ENCODE peak calls at places on chromosomes 13 and 19, in ten cellular contexts. K, B, N, T, L, W, P, Q, Y and A are unnamed samples.

GRCh38 chr19:12665646-12666304 is 767 bp downstream of the MAN2B1 start:
- DNase-seq in P (no peak), W (no peak), L (no peak), B (no peak), N (no peak), K (peak; percentile 40), Q (no peak), T (no peak), Y (no peak), A (no peak)

GRCh38 chr13:110006304-110006703 is 219.9 kb upstream of the IRS2 start:
- DNase-seq in K (peak; percentile 76), B (no peak), L (peak; percentile 93), Q (no peak), N (no peak), Y (peak; percentile 59), W (no peak), T (no peak), P (no peak), A (peak; percentile 83)

GRCh38 chr13:62014299-62014698 is 598.6 kb upstream of the PCDH20 start:
- DNase-seq in P (no peak), K (no peak), L (no peak), N (no peak), Q (peak; percentile 38), B (no peak), Y (peak; percentile 6), W (no peak), T (no peak), A (no peak)

GRCh38 chr13:65540064-65540635 is 1690.0 kb downstream of the PCDH9 start:
- DNase-seq in B (no peak), W (no peak), T (no peak), Q (no peak), N (no peak), P (no peak), K (no peak), L (no peak), Y (no peak), A (peak; percentile 14)

GRCh38 chr19:35932291-35932936 is 3.8 kb upstream of the LRFN3 start:
- DNase-seq in Y (no peak), P (no peak), W (no peak), T (no peak), N (no peak), K (no peak), L (no peak), B (no peak), Q (peak; percentile 68), A (no peak)

GRCh38 chr13:62704795-62705329 is 1289.2 kb upstream of the PCDH20 start:
- DNase-seq in P (no peak), T (no peak), Q (no peak), L (no peak), K (no peak), W (no peak), B (no peak), Y (no peak), N (no peak), A (no peak)

GRCh38 chr13:95756072-95756471 is 79.1 kb downstream of the DNAJC3 start:
- DNase-seq in L (no peak), B (no peak), W (no peak), P (no peak), Q (no peak), N (no peak), T (no peak), K (no peak), Y (peak; percentile 37), A (no peak)

GRCh38 chr13:105817498-105817897 is 718.0 kb downstream of the EFNB2 start:
- DNase-seq in W (no peak), N (no peak), P (no peak), L (peak; percentile 20), B (no peak), T (no peak), K (no peak), Y (no peak), Q (no peak), A (no peak)

GRCh38 chr19:40216777-40217026 is 1.5 kb downstream of the TTC9B start:
- DNase-seq in N (no peak), T (no peak), Y (no peak), W (no peak), B (no peak), L (peak; percentile 9), K (no peak), P (no peak), Q (no peak), A (no peak)

GRCh38 chr13:68888832-68889231 is 1218.8 kb upstream of the ATXN8OS start:
- DNase-seq in N (no peak), Q (no peak), Y (no peak), W (no peak), L (peak; percentile 1), T (no peak), B (no peak), P (no peak), K (no peak), A (no peak)

GRCh38 chr19:16328824-16329482 is 4.3 kb downstream of the KLF2 start:
- DNase-seq in P (peak; percentile 59), L (no peak), B (peak; percentile 74), W (no peak), K (peak; percentile 58), N (no peak), T (peak; percentile 48), Q (no peak), Y (no peak), A (no peak)

GRCh38 chr13:35926859-35927530 is 204.2 kb downstream of the DCLK1 start:
- DNase-seq in W (no peak), P (no peak), Q (no peak), B (no peak), K (peak; percentile 28), Y (peak; percentile 17), L (no peak), N (no peak), T (no peak), A (no peak)

GRCh38 chr13:76886292-76887061 is at the start of gene KCTD12:
- DNase-seq in Q (peak; percentile 82), K (peak; percentile 92), T (peak; percentile 94), N (peak; percentile 93), Y (peak; percentile 94), B (peak; percentile 68), P (peak; percentile 65), L (peak; percentile 78), W (peak; percentile 67), A (peak; percentile 74)

GRCh38 chr13:33188093-33188882 is 97.3 kb downstream of the STARD13 start:
- DNase-seq in Q (no peak), N (no peak), T (no peak), B (no peak), Y (peak; percentile 46), W (no peak), K (peak; percentile 30), P (no peak), L (no peak), A (peak; percentile 66)
- H3K4me1 ChIP-seq in Q (peaks cover 18% of the 10 kb centered on the region), N (peaks cover 99% of the 10 kb centered on the region), T (peaks cover 45% of the 10 kb centered on the region), B (no peaks in the 10 kb centered on the region), Y (no peaks in the 10 kb centered on the region), W (no peaks in the 10 kb centered on the region), K (peaks cover 58% of the 10 kb centered on the region), P (no peaks in the 10 kb centered on the region), L (peaks cover 13% of the 10 kb centered on the region), A (peaks cover 71% of the 10 kb centered on the region)

DNA sequence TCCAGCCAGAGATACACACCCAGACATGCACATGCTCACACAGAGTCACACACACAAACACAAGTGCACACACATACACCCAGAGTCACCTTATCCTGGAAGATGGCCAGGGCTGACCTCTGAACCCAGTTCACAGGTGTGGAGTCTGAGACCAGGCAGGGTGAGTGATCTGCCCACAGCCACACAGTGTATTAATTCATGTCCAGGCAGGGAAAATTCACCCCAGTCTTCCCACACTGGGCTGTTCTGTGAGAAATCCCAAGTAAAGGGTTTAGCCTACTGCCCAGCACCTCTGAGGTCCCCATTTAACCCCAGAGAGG is 2.0 kb downstream of the POU2F2 start:
- DNase-seq in P (no peak), W (no peak), T (no peak), K (no peak), Q (no peak), Y (no peak), N (no peak), L (peak; percentile 32), B (no peak), A (no peak)
- H3K4me1 ChIP-seq in P (peaks cover 87% of the 10 kb centered on the region), W (peaks cover 66% of the 10 kb centered on the region), T (peaks cover 17% of the 10 kb centered on the region), K (peaks cover 33% of the 10 kb centered on the region), Q (peaks cover 10% of the 10 kb centered on the region), Y (no peaks in the 10 kb centered on the region), N (peaks cover 15% of the 10 kb centered on the region), L (peaks cover 33% of the 10 kb centered on the region), B (peaks cover 66% of the 10 kb centered on the region), A (peaks cover 22% of the 10 kb centered on the region)

GRCh38 chr13:38830442-38831045 is 143.7 kb downstream of the FREM2 start:
- DNase-seq in P (no peak), K (no peak), Q (no peak), W (no peak), Y (no peak), B (no peak), N (no peak), T (no peak), L (no peak), A (no peak)
- H3K4me1 ChIP-seq in P (no peaks in the 10 kb centered on the region), K (no peaks in the 10 kb centered on the region), Q (no peaks in the 10 kb centered on the region), W (no peaks in the 10 kb centered on the region), Y (no peaks in the 10 kb centered on the region), B (no peaks in the 10 kb centered on the region), N (no peaks in the 10 kb centered on the region), T (no peaks in the 10 kb centered on the region), L (no peaks in the 10 kb centered on the region), A (no peaks in the 10 kb centered on the region)

GRCh38 chr19:48631254-48631653 is 5.9 kb downstream of the DBP start:
- DNase-seq in T (no peak), B (no peak), L (no peak), N (no peak), W (no peak), K (no peak), Q (no peak), P (no peak), Y (no peak), A (no peak)

GRCh38 chr19:48629599-48630288 is 7.4 kb downstream of the DBP start:
- DNase-seq in Q (peak; percentile 99), T (no peak), Y (peak; percentile 85), K (peak; percentile 41), L (no peak), W (no peak), N (peak; percentile 54), B (no peak), P (no peak), A (peak; percentile 64)

GRCh38 chr19:48628486-48629296 is 8.5 kb downstream of the DBP start:
- DNase-seq in P (no peak), W (no peak), Q (no peak), T (no peak), K (no peak), Y (no peak), B (no peak), L (no peak), N (no peak), A (no peak)

GRCh38 chr19:48629297-48629598 is 7.9 kb downstream of the DBP start:
- DNase-seq in N (no peak), L (no peak), P (no peak), Q (no peak), W (no peak), B (no peak), Y (no peak), T (no peak), K (no peak), A (no peak)

DNA sequence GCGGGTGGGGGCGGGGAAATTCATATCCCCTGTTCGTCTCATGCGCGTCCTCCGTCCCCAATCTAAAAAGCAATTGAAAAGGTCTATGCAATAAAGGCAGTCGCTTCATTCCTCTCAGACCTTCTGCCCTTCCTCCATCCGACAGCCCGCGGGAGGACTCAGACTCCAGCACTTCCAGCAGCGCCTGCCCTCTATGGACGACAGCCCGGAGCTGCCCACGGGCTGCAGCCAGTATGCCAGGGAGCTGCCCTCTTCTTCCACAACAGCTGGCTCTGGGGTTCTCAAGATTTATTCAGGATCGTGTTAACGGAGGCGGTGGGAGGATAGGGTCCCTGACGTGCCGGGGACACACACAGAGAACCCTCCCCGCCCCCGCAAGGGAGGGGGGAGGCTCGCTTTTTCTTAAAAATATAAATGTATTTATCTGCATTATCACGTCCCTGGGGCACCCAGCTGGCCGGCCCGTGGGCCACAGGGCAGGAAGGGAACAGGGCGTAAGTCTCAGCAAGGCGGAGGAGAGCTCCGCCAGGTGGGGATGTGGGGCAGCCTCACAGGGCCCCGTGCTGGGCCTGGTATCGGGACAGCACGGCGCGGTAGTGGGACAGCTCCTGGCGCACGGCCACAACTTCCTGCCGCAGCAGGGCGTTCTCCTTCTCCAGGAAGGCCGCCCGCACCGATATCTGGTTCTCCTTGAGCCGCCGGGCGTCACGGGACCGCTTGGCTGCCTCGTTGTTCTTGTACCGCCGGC is 6.7 kb downstream of the DBP start:
- DNase-seq in Y (peak; percentile 85), P (no peak), W (no peak), N (peak; percentile 86), K (peak; percentile 63), Q (peak; percentile 88), B (no peak), L (no peak), T (peak; percentile 75), A (no peak)
- H3K4me1 ChIP-seq in Y (peaks cover 12% of the 10 kb centered on the region), P (peaks cover 33% of the 10 kb centered on the region), W (peaks cover 41% of the 10 kb centered on the region), N (peaks cover 62% of the 10 kb centered on the region), K (peaks cover 28% of the 10 kb centered on the region), Q (peaks cover 27% of the 10 kb centered on the region), B (peaks cover 28% of the 10 kb centered on the region), L (peaks cover 37% of the 10 kb centered on the region), T (peaks cover 62% of the 10 kb centered on the region), A (peaks cover 26% of the 10 kb centered on the region)